ENCODE peak calls at places on chromosomes 11 and 22, in seven cellular contexts. One of them, this sample, is unnamed. For H3K27me3, the result is how much of the 10 kb centered on the place peaks cover.

GRCh38 chr22:32991353-32992115 is 66.6 kb downstream of the SYN3 start:
- DNase-seq in body of pancreas: no peak
- DNase-seq in GM23338: no peak
- DNase-seq in uterus: peak
- DNase-seq in psoas muscle: peak
- DNase-seq in adrenal gland: no peak
- DNase-seq in WERI-Rb-1: peak
- DNase-seq in this sample: no peak

GRCh38 chr11:111157571-111157970 is 88.0 kb upstream of the POU2AF2 start:
- DNase-seq in psoas muscle: no peak
- DNase-seq in adrenal gland: no peak
- DNase-seq in uterus: no peak
- DNase-seq in body of pancreas: no peak
- DNase-seq in GM23338: no peak
- DNase-seq in WERI-Rb-1: no peak
- DNase-seq in this sample: no peak

GRCh38 chr11:29125621-29126020 is 891.2 kb downstream of the KCNA4 start:
- DNase-seq in GM23338: no peak
- DNase-seq in body of pancreas: no peak
- DNase-seq in uterus: no peak
- DNase-seq in WERI-Rb-1: no peak
- DNase-seq in adrenal gland: no peak
- DNase-seq in psoas muscle: no peak
- DNase-seq in this sample: no peak

GRCh38 chr11:65882191-65883057 is 2.8 kb downstream of the CTSW start:
- DNase-seq in psoas muscle: no peak
- DNase-seq in uterus: no peak
- DNase-seq in WERI-Rb-1: no peak
- DNase-seq in adrenal gland: no peak
- DNase-seq in body of pancreas: no peak
- DNase-seq in GM23338: no peak
- DNase-seq in this sample: no peak

GRCh38 chr22:30457964-30458363 is 13.9 kb downstream of the SEC14L3 start:
- DNase-seq in psoas muscle: no peak
- DNase-seq in body of pancreas: no peak
- DNase-seq in uterus: no peak
- DNase-seq in adrenal gland: no peak
- DNase-seq in WERI-Rb-1: no peak
- DNase-seq in GM23338: no peak
- DNase-seq in this sample: no peak

GRCh38 chr11:47349521-47350095 is 2.9 kb downstream of the MYBPC3 start:
- DNase-seq in adrenal gland: no peak
- DNase-seq in body of pancreas: no peak
- DNase-seq in GM23338: no peak
- DNase-seq in psoas muscle: no peak
- DNase-seq in WERI-Rb-1: no peak
- DNase-seq in uterus: no peak
- DNase-seq in this sample: no peak

GRCh38 chr11:82732734-82733443 is 775 bp downstream of the FAM181B start:
- DNase-seq in GM23338: peak
- DNase-seq in WERI-Rb-1: peak
- DNase-seq in uterus: peak
- DNase-seq in adrenal gland: peak
- DNase-seq in psoas muscle: peak
- DNase-seq in body of pancreas: peak
- DNase-seq in this sample: no peak

GRCh38 chr22:46824348-46824909 is 62.0 kb downstream of the TBC1D22A start:
- DNase-seq in GM23338: no peak
- DNase-seq in body of pancreas: no peak
- DNase-seq in adrenal gland: no peak
- DNase-seq in WERI-Rb-1: no peak
- DNase-seq in uterus: no peak
- DNase-seq in psoas muscle: no peak
- DNase-seq in this sample: no peak

GRCh38 chr11:2144549-2145220 is 5.5 kb upstream of the IGF2 start:
- DNase-seq in uterus: no peak
- DNase-seq in body of pancreas: no peak
- DNase-seq in adrenal gland: no peak
- DNase-seq in psoas muscle: no peak
- DNase-seq in WERI-Rb-1: no peak
- DNase-seq in GM23338: no peak
- DNase-seq in this sample: no peak

GRCh38 chr11:104649002-104649401 is 249.3 kb downstream of the CASP12 start:
- DNase-seq in adrenal gland: no peak
- DNase-seq in GM23338: no peak
- DNase-seq in body of pancreas: no peak
- DNase-seq in psoas muscle: no peak
- DNase-seq in WERI-Rb-1: no peak
- DNase-seq in uterus: no peak
- DNase-seq in this sample: no peak

GRCh38 chr11:68418671-68419070 is 41.9 kb upstream of the PPP6R3 start:
- DNase-seq in uterus: no peak
- DNase-seq in body of pancreas: no peak
- DNase-seq in adrenal gland: no peak
- DNase-seq in GM23338: no peak
- DNase-seq in WERI-Rb-1: no peak
- DNase-seq in psoas muscle: no peak
- DNase-seq in this sample: no peak

GRCh38 chr22:26708256-26709009 is 51.0 kb downstream of the MIAT start:
- DNase-seq in adrenal gland: no peak
- DNase-seq in WERI-Rb-1: no peak
- DNase-seq in uterus: no peak
- DNase-seq in body of pancreas: no peak
- DNase-seq in GM23338: no peak
- DNase-seq in psoas muscle: no peak
- DNase-seq in this sample: no peak

GRCh38 chr11:19935507-19935906 is 222.9 kb downstream of the NAV2 start:
- DNase-seq in WERI-Rb-1: no peak
- DNase-seq in adrenal gland: no peak
- DNase-seq in uterus: no peak
- DNase-seq in body of pancreas: no peak
- DNase-seq in GM23338: peak
- DNase-seq in psoas muscle: no peak
- DNase-seq in this sample: no peak

GRCh38 chr22:45880732-45881523 is 96.0 kb downstream of the WNT7B start:
- DNase-seq in WERI-Rb-1: peak
- DNase-seq in adrenal gland: no peak
- DNase-seq in GM23338: peak
- DNase-seq in psoas muscle: peak
- DNase-seq in body of pancreas: peak
- DNase-seq in uterus: no peak
- DNase-seq in this sample: no peak

GRCh38 chr11:98835336-98835735 is 185.4 kb upstream of the CNTN5 start:
- DNase-seq in WERI-Rb-1: peak
- DNase-seq in body of pancreas: no peak
- DNase-seq in GM23338: no peak
- DNase-seq in uterus: no peak
- DNase-seq in adrenal gland: peak
- DNase-seq in psoas muscle: no peak
- DNase-seq in this sample: no peak

GRCh38 chr11:89521792-89522191 is 30.6 kb upstream of the NOX4 start:
- DNase-seq in body of pancreas: no peak
- DNase-seq in GM23338: no peak
- DNase-seq in WERI-Rb-1: no peak
- DNase-seq in psoas muscle: no peak
- DNase-seq in adrenal gland: no peak
- DNase-seq in uterus: no peak
- DNase-seq in this sample: no peak

GRCh38 chr11:45485070-45485716 is 180.2 kb downstream of the CHST1 start:
- DNase-seq in WERI-Rb-1: no peak
- DNase-seq in psoas muscle: no peak
- DNase-seq in adrenal gland: no peak
- DNase-seq in GM23338: peak
- DNase-seq in uterus: no peak
- DNase-seq in body of pancreas: no peak
- DNase-seq in this sample: no peak

GRCh38 chr11:44006882-44007495 is 40.8 kb upstream of the ACCSL start:
- DNase-seq in uterus: peak
- DNase-seq in adrenal gland: no peak
- DNase-seq in psoas muscle: no peak
- DNase-seq in GM23338: no peak
- DNase-seq in body of pancreas: no peak
- DNase-seq in WERI-Rb-1: no peak
- DNase-seq in this sample: no peak

GRCh38 chr11:129815596-129816461 is at the start of gene TMEM45B:
- DNase-seq in uterus: no peak
- DNase-seq in WERI-Rb-1: peak
- DNase-seq in body of pancreas: peak
- DNase-seq in adrenal gland: no peak
- DNase-seq in psoas muscle: no peak
- DNase-seq in GM23338: peak
- DNase-seq in this sample: peak
- H3K27me3 ChIP-seq in uterus: under half
- H3K27me3 ChIP-seq in WERI-Rb-1: under half
- H3K27me3 ChIP-seq in body of pancreas: under half
- H3K27me3 ChIP-seq in adrenal gland: under half
- H3K27me3 ChIP-seq in psoas muscle: under half
- H3K27me3 ChIP-seq in GM23338: under half
- H3K27me3 ChIP-seq in this sample: under half

GRCh38 chr11:74157169-74157568 is 13.6 kb downstream of the C2CD3 start:
- DNase-seq in WERI-Rb-1: no peak
- DNase-seq in psoas muscle: no peak
- DNase-seq in body of pancreas: no peak
- DNase-seq in GM23338: no peak
- DNase-seq in uterus: no peak
- DNase-seq in adrenal gland: no peak
- DNase-seq in this sample: no peak
- H3K27ac ChIP-seq in WERI-Rb-1: no peak
- H3K27ac ChIP-seq in psoas muscle: no peak
- H3K27ac ChIP-seq in body of pancreas: no peak
- H3K27ac ChIP-seq in GM23338: no peak
- H3K27ac ChIP-seq in uterus: no peak
- H3K27ac ChIP-seq in adrenal gland: no peak
- H3K27ac ChIP-seq in this sample: no peak

GRCh38 chr11:61581030-61581928 is at the start of gene SYT7:
- DNase-seq in psoas muscle: peak
- DNase-seq in GM23338: peak
- DNase-seq in uterus: peak
- DNase-seq in WERI-Rb-1: peak
- DNase-seq in body of pancreas: peak
- DNase-seq in adrenal gland: peak
- DNase-seq in this sample: peak
- TF ChIP-seq CTCF in psoas muscle: peak
- TF ChIP-seq CTCF in GM23338: no peak
- TF ChIP-seq CTCF in uterus: peak
- TF ChIP-seq CTCF in WERI-Rb-1: peak
- TF ChIP-seq CTCF in body of pancreas: no peak
- TF ChIP-seq CTCF in adrenal gland: peak
- TF ChIP-seq CTCF in this sample: no peak

DNA sequence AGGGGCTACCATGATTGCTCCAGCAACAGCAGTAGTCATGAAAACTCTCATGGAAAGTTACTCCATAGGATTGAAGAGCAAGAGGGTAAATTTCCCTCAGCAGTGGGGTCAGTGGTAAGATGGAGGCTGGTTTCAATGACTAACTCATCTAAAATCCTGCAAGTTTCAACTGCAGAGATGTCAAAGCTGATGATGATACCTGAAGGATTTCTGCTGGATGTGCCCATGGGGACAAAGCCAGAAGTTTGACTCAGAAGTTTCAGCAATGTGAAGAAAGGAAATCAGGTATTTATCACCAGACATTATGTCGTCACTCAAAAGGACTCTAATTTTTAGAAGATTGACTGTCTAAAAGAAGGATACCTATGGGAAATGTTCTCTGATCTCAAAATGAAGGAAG is 29.1 kb downstream of the RAB38 start:
- DNase-seq in uterus: no peak
- DNase-seq in GM23338: no peak
- DNase-seq in WERI-Rb-1: no peak
- DNase-seq in adrenal gland: no peak
- DNase-seq in body of pancreas: no peak
- DNase-seq in psoas muscle: no peak
- DNase-seq in this sample: no peak
- H3K27me3 ChIP-seq in uterus: under half
- H3K27me3 ChIP-seq in GM23338: under half
- H3K27me3 ChIP-seq in WERI-Rb-1: under half
- H3K27me3 ChIP-seq in adrenal gland: under half
- H3K27me3 ChIP-seq in body of pancreas: under half
- H3K27me3 ChIP-seq in psoas muscle: under half
- H3K27me3 ChIP-seq in this sample: under half